ENCODE peak calls at places on chromosomes 16 and 17, in nine cellular contexts. C, Y, A, J, N, R, W, F and G are unnamed samples.
A peak's percentile ranks its signal among the peaks of the same experiment; 100 is the strongest.

GRCh38 chr17:49383048-49383447 is 21.0 kb upstream of the ZNF652 start:
- DNase-seq in C (no peak), Y (no peak), A (no peak), J (no peak), N (no peak), R (no peak), W (no peak), F (no peak), G (no peak)

GRCh38 chr17:34670618-34671017 is 91.2 kb downstream of the TMEM132E start:
- DNase-seq in C (no peak), Y (no peak), A (no peak), J (no peak), N (no peak), R (no peak), W (no peak), F (no peak), G (no peak)

GRCh38 chr16:684067-684794 is at the start of gene JMJD8:
- DNase-seq in C (peak; percentile 92), Y (peak; percentile 89), A (peak; percentile 95), J (peak; percentile 97), N (peak; percentile 96), R (peak; percentile 98), W (peak; percentile 99), F (peak; percentile 98), G (peak; percentile 98)

GRCh38 chr16:72536673-72537435 is 364.9 kb upstream of the PMFBP1 start:
- DNase-seq in C (peak; percentile 54), Y (no peak), A (no peak), J (no peak), N (no peak), R (no peak), W (no peak), F (no peak), G (no peak)

GRCh38 chr16:28130099-28131088 is 66.9 kb upstream of the GSG1L start:
- DNase-seq in C (no peak), Y (no peak), A (no peak), J (no peak), N (no peak), R (no peak), W (no peak), F (no peak), G (no peak)

GRCh38 chr16:50265716-50266336 is 525 bp upstream of the ADCY7 start:
- DNase-seq in C (no peak), Y (no peak), A (no peak), J (no peak), N (no peak), R (peak; percentile 64), W (no peak), F (peak; percentile 22), G (no peak)

GRCh38 chr17:31568140-31568938 is 176.9 kb downstream of the RAB11FIP4 start:
- DNase-seq in C (no peak), Y (no peak), A (no peak), J (no peak), N (no peak), R (peak; percentile 83), W (peak; percentile 64), F (no peak), G (no peak)

GRCh38 chr17:73697872-73698271 is 53.6 kb upstream of the SDK2 start:
- DNase-seq in C (no peak), Y (no peak), A (no peak), J (no peak), N (no peak), R (no peak), W (no peak), F (no peak), G (no peak)

GRCh38 chr17:57211010-57211411 is 45.3 kb upstream of the MSI2 start:
- DNase-seq in C (no peak), Y (no peak), A (no peak), J (no peak), N (peak; percentile 76), R (no peak), W (no peak), F (no peak), G (no peak)

GRCh38 chr17:60745544-60745943 is 67.9 kb downstream of the BCAS3 start:
- DNase-seq in C (no peak), Y (no peak), A (no peak), J (no peak), N (no peak), R (no peak), W (no peak), F (no peak), G (no peak)

DNA sequence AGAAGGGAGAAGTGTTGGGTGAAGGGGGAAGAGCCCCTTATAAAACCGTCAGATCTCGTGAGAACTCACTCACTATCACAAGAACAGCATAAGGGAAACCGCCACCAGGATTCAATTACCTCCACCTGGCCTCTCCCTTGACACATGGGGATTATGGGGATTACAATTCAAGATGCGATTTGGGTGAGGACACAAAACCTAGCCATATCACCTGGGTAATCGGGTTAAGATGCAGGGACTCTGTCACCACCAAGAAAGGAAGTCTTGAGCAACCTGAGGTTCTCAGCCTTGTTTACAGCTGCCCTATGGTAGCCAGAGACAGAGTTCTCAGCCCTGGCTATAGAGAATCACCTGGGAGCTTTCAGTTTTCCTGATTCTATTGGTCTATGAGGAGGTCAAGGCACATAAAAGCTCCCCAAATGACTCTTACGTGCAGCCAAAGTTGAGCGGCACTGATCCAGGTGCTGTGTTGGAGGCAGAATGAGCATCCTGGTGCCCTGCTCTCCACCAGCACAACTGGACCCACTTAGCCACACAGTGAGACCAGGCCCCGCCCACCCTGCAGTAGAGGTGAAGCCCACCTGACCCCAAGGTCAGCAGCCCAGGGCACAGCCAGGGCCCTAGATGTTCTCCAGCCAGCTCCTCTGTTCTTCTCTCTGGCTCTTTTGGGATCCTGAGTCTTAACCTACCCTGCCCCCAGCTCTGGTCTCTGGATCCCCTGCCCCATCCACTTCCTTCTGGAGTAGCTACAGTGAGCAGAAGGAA is 138.5 kb upstream of the CDH5 start:
- DNase-seq in C (no peak), Y (no peak), A (no peak), J (no peak), N (no peak), R (peak; percentile 48), W (no peak), F (no peak), G (no peak)
- H3K4me1 ChIP-seq in C (peaks cover 10% of the 10 kb centered on the region), Y (no peaks in the 10 kb centered on the region), A (no peaks in the 10 kb centered on the region), J (no peaks in the 10 kb centered on the region), N (peaks cover 16% of the 10 kb centered on the region), R (peaks cover 5% of the 10 kb centered on the region), W (no peaks in the 10 kb centered on the region), F (peaks cover 17% of the 10 kb centered on the region), G (peaks cover 9% of the 10 kb centered on the region)

DNA sequence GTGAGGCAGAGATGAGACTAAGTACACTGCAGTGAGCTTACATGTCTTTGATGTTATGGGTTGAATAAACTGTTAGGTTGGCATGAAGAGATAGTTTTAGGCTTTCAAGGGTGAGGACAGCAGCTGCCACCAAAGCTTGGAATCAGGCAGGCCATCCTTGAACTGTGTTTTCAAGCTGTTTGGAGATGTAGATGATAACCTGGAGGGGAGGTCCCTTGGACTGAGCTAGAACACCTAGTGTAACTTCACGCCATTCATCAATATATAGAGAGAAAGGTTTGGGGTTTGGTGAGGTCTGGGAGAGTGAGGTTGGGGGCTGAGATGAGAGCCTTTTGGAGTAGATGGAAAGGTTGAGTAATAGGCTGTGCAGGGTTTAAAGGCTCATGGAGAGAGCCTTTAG is 2447.0 kb downstream of the TP53TG3F start:
- DNase-seq in C (no peak), Y (no peak), A (no peak), J (no peak), N (no peak), R (no peak), W (no peak), F (no peak), G (no peak)
- H3K9me3 ChIP-seq in C (peaks cover 23% of the 10 kb centered on the region), Y (peaks cover 29% of the 10 kb centered on the region), A (peaks cover 8% of the 10 kb centered on the region), J (no peaks in the 10 kb centered on the region), N (peaks cover 32% of the 10 kb centered on the region), R (no peaks in the 10 kb centered on the region), W (no peaks in the 10 kb centered on the region), F (no peaks in the 10 kb centered on the region), G (peaks cover 8% of the 10 kb centered on the region)

GRCh38 chr17:78132086-78132676 is 1.6 kb downstream of the TMC8 start:
- DNase-seq in C (no peak), Y (peak; percentile 48), A (peak; percentile 60), J (no peak), N (no peak), R (peak; percentile 65), W (no peak), F (peak; percentile 25), G (no peak)

GRCh38 chr17:78134899-78135385 is 4.4 kb downstream of the TMC8 start:
- DNase-seq in C (no peak), Y (no peak), A (no peak), J (no peak), N (no peak), R (no peak), W (no peak), F (no peak), G (no peak)

GRCh38 chr17:78132767-78133178 is 2.2 kb downstream of the TMC8 start:
- DNase-seq in C (no peak), Y (no peak), A (no peak), J (no peak), N (no peak), R (peak; percentile 62), W (no peak), F (no peak), G (no peak)

GRCh38 chr17:78133971-78134898 is 3.7 kb downstream of the TMC8 start:
- DNase-seq in C (peak; percentile 12), Y (peak; percentile 79), A (peak; percentile 73), J (no peak), N (no peak), R (no peak), W (no peak), F (no peak), G (no peak)

GRCh38 chr17:78133179-78133951 is 2.8 kb downstream of the TMC8 start:
- DNase-seq in C (no peak), Y (no peak), A (no peak), J (no peak), N (no peak), R (peak; percentile 58), W (no peak), F (no peak), G (no peak)
- H3K4me1 ChIP-seq in C (peaks cover 1% of the 10 kb centered on the region), Y (peaks cover 58% of the 10 kb centered on the region), A (peaks cover 76% of the 10 kb centered on the region), J (no peaks in the 10 kb centered on the region), N (peaks cover 9% of the 10 kb centered on the region), R (peaks cover 26% of the 10 kb centered on the region), W (no peaks in the 10 kb centered on the region), F (peaks cover 78% of the 10 kb centered on the region), G (peaks cover 48% of the 10 kb centered on the region)

GRCh38 chr16:3295783-3296182 is 9.4 kb downstream of the TIGD7 start:
- DNase-seq in C (no peak), Y (no peak), A (no peak), J (no peak), N (no peak), R (no peak), W (no peak), F (no peak), G (no peak)

GRCh38 chr16:3292604-3293003 is 9.3 kb downstream of the ZNF263 start:
- DNase-seq in C (peak; percentile 77), Y (no peak), A (no peak), J (no peak), N (no peak), R (no peak), W (no peak), F (no peak), G (no peak)

GRCh38 chr16:3289998-3290673 is 6.8 kb downstream of the ZNF263 start:
- DNase-seq in C (no peak), Y (no peak), A (no peak), J (no peak), N (no peak), R (peak; percentile 38), W (no peak), F (no peak), G (no peak)

DNA sequence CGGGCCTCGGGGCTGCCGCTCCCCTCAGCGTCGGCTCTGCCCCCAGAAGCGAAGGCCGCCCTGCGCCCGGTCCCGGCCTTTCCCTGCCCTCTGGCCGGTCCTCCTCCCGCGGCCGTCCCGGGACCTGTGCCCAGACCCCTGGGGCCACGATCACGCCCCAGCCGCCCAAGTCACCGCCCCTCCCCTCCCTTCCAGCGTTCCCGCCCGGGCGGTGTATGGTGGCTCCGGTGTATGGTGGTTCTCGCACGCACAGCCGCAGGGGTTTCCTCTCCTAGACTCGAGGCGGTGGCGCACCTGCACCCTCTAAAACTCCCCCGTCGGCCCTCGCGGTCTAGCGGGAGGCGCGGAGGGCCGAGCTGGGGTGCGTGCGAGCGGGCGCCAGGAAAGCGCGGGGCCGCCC is 10.0 kb downstream of the TIGD7 start:
- DNase-seq in C (no peak), Y (no peak), A (no peak), J (no peak), N (no peak), R (no peak), W (no peak), F (no peak), G (no peak)
- H3K9me3 ChIP-seq in C (peaks cover 62% of the 10 kb centered on the region), Y (peaks cover 90% of the 10 kb centered on the region), A (peaks cover 35% of the 10 kb centered on the region), J (peaks cover 52% of the 10 kb centered on the region), N (peaks cover 52% of the 10 kb centered on the region), R (peaks cover 14% of the 10 kb centered on the region), W (peaks cover 11% of the 10 kb centered on the region), F (peaks cover 100% of the 10 kb centered on the region), G (peaks cover 100% of the 10 kb centered on the region)